ENCODE peak calls at places on chromosomes 13 and 19, in nine cellular contexts. One of them, this sample, is unnamed.

GRCh38 chr19:32318884-32319520 is 26.4 kb upstream of the ZNF507 start:
- DNase-seq in activated naive CD4-positive, alpha-beta T cell treated with anti-CD3 and anti-CD28 coated beads for 36 hours: peak; percentile 39
- DNase-seq in SW 1271: no peak
- DNase-seq in neural crest cell: peak; percentile 35
- DNase-seq in CD8-positive, alpha-beta T cell: no peak
- DNase-seq in mesothelial cell of epicardium: peak; percentile 34
- DNase-seq in activated gamma-delta T cell treated with Interleukin-2 at 50 U/mL for 16 hours: no peak
- DNase-seq in GM19239: no peak
- DNase-seq in substantia nigra: no peak
- DNase-seq in this sample: peak; percentile 20

GRCh38 chr19:15227261-15227660 is 5.0 kb downstream of the EPHX3 start:
- DNase-seq in activated naive CD4-positive, alpha-beta T cell treated with anti-CD3 and anti-CD28 coated beads for 36 hours: no peak
- DNase-seq in SW 1271: no peak
- DNase-seq in neural crest cell: no peak
- DNase-seq in CD8-positive, alpha-beta T cell: no peak
- DNase-seq in mesothelial cell of epicardium: no peak
- DNase-seq in activated gamma-delta T cell treated with Interleukin-2 at 50 U/mL for 16 hours: no peak
- DNase-seq in GM19239: no peak
- DNase-seq in substantia nigra: no peak
- DNase-seq in this sample: no peak

GRCh38 chr13:93535256-93535655 is 308.6 kb downstream of the GPC6 start:
- DNase-seq in activated naive CD4-positive, alpha-beta T cell treated with anti-CD3 and anti-CD28 coated beads for 36 hours: no peak
- DNase-seq in SW 1271: no peak
- DNase-seq in neural crest cell: no peak
- DNase-seq in CD8-positive, alpha-beta T cell: no peak
- DNase-seq in mesothelial cell of epicardium: no peak
- DNase-seq in activated gamma-delta T cell treated with Interleukin-2 at 50 U/mL for 16 hours: no peak
- DNase-seq in GM19239: no peak
- DNase-seq in substantia nigra: no peak
- DNase-seq in this sample: no peak

GRCh38 chr19:58395220-58395978 is at the start of gene RNF225:
- DNase-seq in activated naive CD4-positive, alpha-beta T cell treated with anti-CD3 and anti-CD28 coated beads for 36 hours: no peak
- DNase-seq in SW 1271: no peak
- DNase-seq in neural crest cell: no peak
- DNase-seq in CD8-positive, alpha-beta T cell: no peak
- DNase-seq in mesothelial cell of epicardium: no peak
- DNase-seq in activated gamma-delta T cell treated with Interleukin-2 at 50 U/mL for 16 hours: no peak
- DNase-seq in GM19239: no peak
- DNase-seq in substantia nigra: no peak
- DNase-seq in this sample: peak; percentile 45

GRCh38 chr19:20359933-20360720 is 193.1 kb downstream of the ZNF486 start:
- DNase-seq in activated naive CD4-positive, alpha-beta T cell treated with anti-CD3 and anti-CD28 coated beads for 36 hours: peak; percentile 8
- DNase-seq in SW 1271: no peak
- DNase-seq in neural crest cell: peak; percentile 26
- DNase-seq in CD8-positive, alpha-beta T cell: no peak
- DNase-seq in mesothelial cell of epicardium: no peak
- DNase-seq in activated gamma-delta T cell treated with Interleukin-2 at 50 U/mL for 16 hours: no peak
- DNase-seq in GM19239: no peak
- DNase-seq in substantia nigra: no peak
- DNase-seq in this sample: peak; percentile 54

GRCh38 chr19:11574689-11575088 is 2.8 kb downstream of the ACP5 start:
- DNase-seq in activated naive CD4-positive, alpha-beta T cell treated with anti-CD3 and anti-CD28 coated beads for 36 hours: no peak
- DNase-seq in SW 1271: no peak
- DNase-seq in neural crest cell: no peak
- DNase-seq in CD8-positive, alpha-beta T cell: no peak
- DNase-seq in mesothelial cell of epicardium: no peak
- DNase-seq in activated gamma-delta T cell treated with Interleukin-2 at 50 U/mL for 16 hours: no peak
- DNase-seq in GM19239: no peak
- DNase-seq in substantia nigra: no peak
- DNase-seq in this sample: no peak

GRCh38 chr19:41811036-41811435 is 14.6 kb downstream of the CEACAM3 start:
- DNase-seq in activated naive CD4-positive, alpha-beta T cell treated with anti-CD3 and anti-CD28 coated beads for 36 hours: no peak
- DNase-seq in SW 1271: no peak
- DNase-seq in neural crest cell: no peak
- DNase-seq in CD8-positive, alpha-beta T cell: no peak
- DNase-seq in mesothelial cell of epicardium: no peak
- DNase-seq in activated gamma-delta T cell treated with Interleukin-2 at 50 U/mL for 16 hours: no peak
- DNase-seq in GM19239: no peak
- DNase-seq in substantia nigra: no peak
- DNase-seq in this sample: no peak

GRCh38 chr13:62387642-62388041 is 972.0 kb upstream of the PCDH20 start:
- DNase-seq in activated naive CD4-positive, alpha-beta T cell treated with anti-CD3 and anti-CD28 coated beads for 36 hours: no peak
- DNase-seq in SW 1271: no peak
- DNase-seq in neural crest cell: no peak
- DNase-seq in CD8-positive, alpha-beta T cell: no peak
- DNase-seq in mesothelial cell of epicardium: no peak
- DNase-seq in activated gamma-delta T cell treated with Interleukin-2 at 50 U/mL for 16 hours: no peak
- DNase-seq in GM19239: no peak
- DNase-seq in substantia nigra: no peak
- DNase-seq in this sample: no peak

GRCh38 chr13:106348032-106348431 is 187.4 kb downstream of the EFNB2 start:
- DNase-seq in activated naive CD4-positive, alpha-beta T cell treated with anti-CD3 and anti-CD28 coated beads for 36 hours: no peak
- DNase-seq in SW 1271: no peak
- DNase-seq in neural crest cell: no peak
- DNase-seq in CD8-positive, alpha-beta T cell: no peak
- DNase-seq in mesothelial cell of epicardium: no peak
- DNase-seq in activated gamma-delta T cell treated with Interleukin-2 at 50 U/mL for 16 hours: no peak
- DNase-seq in GM19239: no peak
- DNase-seq in substantia nigra: no peak
- DNase-seq in this sample: no peak

GRCh38 chr13:101706651-101707050 is 254.2 kb downstream of the ITGBL1 start:
- DNase-seq in activated naive CD4-positive, alpha-beta T cell treated with anti-CD3 and anti-CD28 coated beads for 36 hours: peak; percentile 38
- DNase-seq in SW 1271: no peak
- DNase-seq in neural crest cell: no peak
- DNase-seq in CD8-positive, alpha-beta T cell: no peak
- DNase-seq in mesothelial cell of epicardium: no peak
- DNase-seq in activated gamma-delta T cell treated with Interleukin-2 at 50 U/mL for 16 hours: no peak
- DNase-seq in GM19239: no peak
- DNase-seq in substantia nigra: no peak
- DNase-seq in this sample: peak; percentile 24

GRCh38 chr19:2231621-2232221 is 4.4 kb downstream of the PLEKHJ1 start:
- DNase-seq in activated naive CD4-positive, alpha-beta T cell treated with anti-CD3 and anti-CD28 coated beads for 36 hours: no peak
- DNase-seq in SW 1271: no peak
- DNase-seq in neural crest cell: peak; percentile 27
- DNase-seq in CD8-positive, alpha-beta T cell: no peak
- DNase-seq in mesothelial cell of epicardium: no peak
- DNase-seq in activated gamma-delta T cell treated with Interleukin-2 at 50 U/mL for 16 hours: no peak
- DNase-seq in GM19239: no peak
- DNase-seq in substantia nigra: no peak
- DNase-seq in this sample: no peak

GRCh38 chr19:33796164-33797100 is at the start of gene KCTD15:
- DNase-seq in activated naive CD4-positive, alpha-beta T cell treated with anti-CD3 and anti-CD28 coated beads for 36 hours: peak; percentile 41
- DNase-seq in SW 1271: no peak
- DNase-seq in neural crest cell: peak; percentile 50
- DNase-seq in CD8-positive, alpha-beta T cell: no peak
- DNase-seq in mesothelial cell of epicardium: peak; percentile 74
- DNase-seq in activated gamma-delta T cell treated with Interleukin-2 at 50 U/mL for 16 hours: no peak
- DNase-seq in GM19239: no peak
- DNase-seq in substantia nigra: no peak
- DNase-seq in this sample: peak; percentile 59

GRCh38 chr19:44303305-44303704 is 1.5 kb downstream of the ZNF235 start:
- DNase-seq in activated naive CD4-positive, alpha-beta T cell treated with anti-CD3 and anti-CD28 coated beads for 36 hours: no peak
- DNase-seq in SW 1271: no peak
- DNase-seq in neural crest cell: no peak
- DNase-seq in CD8-positive, alpha-beta T cell: no peak
- DNase-seq in mesothelial cell of epicardium: no peak
- DNase-seq in activated gamma-delta T cell treated with Interleukin-2 at 50 U/mL for 16 hours: no peak
- DNase-seq in GM19239: no peak
- DNase-seq in substantia nigra: no peak
- DNase-seq in this sample: no peak

GRCh38 chr13:21101865-21102576 is 40.6 kb upstream of the LATS2 start:
- DNase-seq in activated naive CD4-positive, alpha-beta T cell treated with anti-CD3 and anti-CD28 coated beads for 36 hours: no peak
- DNase-seq in SW 1271: no peak
- DNase-seq in neural crest cell: no peak
- DNase-seq in CD8-positive, alpha-beta T cell: no peak
- DNase-seq in mesothelial cell of epicardium: no peak
- DNase-seq in activated gamma-delta T cell treated with Interleukin-2 at 50 U/mL for 16 hours: no peak
- DNase-seq in GM19239: no peak
- DNase-seq in substantia nigra: no peak
- DNase-seq in this sample: no peak

GRCh38 chr13:75689686-75690085 is 53.6 kb downstream of the LMO7 start:
- DNase-seq in activated naive CD4-positive, alpha-beta T cell treated with anti-CD3 and anti-CD28 coated beads for 36 hours: no peak
- DNase-seq in SW 1271: no peak
- DNase-seq in neural crest cell: no peak
- DNase-seq in CD8-positive, alpha-beta T cell: no peak
- DNase-seq in mesothelial cell of epicardium: no peak
- DNase-seq in activated gamma-delta T cell treated with Interleukin-2 at 50 U/mL for 16 hours: no peak
- DNase-seq in GM19239: no peak
- DNase-seq in substantia nigra: no peak
- DNase-seq in this sample: no peak

GRCh38 chr13:97142452-97142851 is 79.7 kb upstream of the MBNL2 start:
- DNase-seq in activated naive CD4-positive, alpha-beta T cell treated with anti-CD3 and anti-CD28 coated beads for 36 hours: no peak
- DNase-seq in SW 1271: peak; percentile 70
- DNase-seq in neural crest cell: no peak
- DNase-seq in CD8-positive, alpha-beta T cell: no peak
- DNase-seq in mesothelial cell of epicardium: no peak
- DNase-seq in activated gamma-delta T cell treated with Interleukin-2 at 50 U/mL for 16 hours: no peak
- DNase-seq in GM19239: no peak
- DNase-seq in substantia nigra: no peak
- DNase-seq in this sample: no peak

GRCh38 chr13:79485014-79485441 is 4.1 kb downstream of the NDFIP2 start:
- DNase-seq in activated naive CD4-positive, alpha-beta T cell treated with anti-CD3 and anti-CD28 coated beads for 36 hours: peak; percentile 54
- DNase-seq in SW 1271: no peak
- DNase-seq in neural crest cell: no peak
- DNase-seq in CD8-positive, alpha-beta T cell: no peak
- DNase-seq in mesothelial cell of epicardium: no peak
- DNase-seq in activated gamma-delta T cell treated with Interleukin-2 at 50 U/mL for 16 hours: no peak
- DNase-seq in GM19239: no peak
- DNase-seq in substantia nigra: no peak
- DNase-seq in this sample: no peak

GRCh38 chr19:33404506-33404905 is 31.0 kb downstream of the CEBPG start:
- DNase-seq in activated naive CD4-positive, alpha-beta T cell treated with anti-CD3 and anti-CD28 coated beads for 36 hours: no peak
- DNase-seq in SW 1271: no peak
- DNase-seq in neural crest cell: no peak
- DNase-seq in CD8-positive, alpha-beta T cell: no peak
- DNase-seq in mesothelial cell of epicardium: no peak
- DNase-seq in activated gamma-delta T cell treated with Interleukin-2 at 50 U/mL for 16 hours: no peak
- DNase-seq in GM19239: no peak
- DNase-seq in substantia nigra: no peak
- DNase-seq in this sample: peak; percentile 0

GRCh38 chr19:42279902-42280760 is 11.1 kb downstream of the CIC start:
- DNase-seq in activated naive CD4-positive, alpha-beta T cell treated with anti-CD3 and anti-CD28 coated beads for 36 hours: peak; percentile 87
- DNase-seq in SW 1271: peak; percentile 59
- DNase-seq in neural crest cell: peak; percentile 77
- DNase-seq in CD8-positive, alpha-beta T cell: peak; percentile 63
- DNase-seq in mesothelial cell of epicardium: peak; percentile 92
- DNase-seq in activated gamma-delta T cell treated with Interleukin-2 at 50 U/mL for 16 hours: peak; percentile 79
- DNase-seq in GM19239: peak; percentile 97
- DNase-seq in substantia nigra: peak; percentile 85
- DNase-seq in this sample: peak; percentile 83

GRCh38 chr19:54430306-54431254 is 15.3 kb downstream of the TTYH1 start:
- DNase-seq in activated naive CD4-positive, alpha-beta T cell treated with anti-CD3 and anti-CD28 coated beads for 36 hours: peak; percentile 51
- DNase-seq in SW 1271: no peak
- DNase-seq in neural crest cell: peak; percentile 74
- DNase-seq in CD8-positive, alpha-beta T cell: no peak
- DNase-seq in mesothelial cell of epicardium: peak; percentile 82
- DNase-seq in activated gamma-delta T cell treated with Interleukin-2 at 50 U/mL for 16 hours: peak; percentile 22
- DNase-seq in GM19239: no peak
- DNase-seq in substantia nigra: peak; percentile 27
- DNase-seq in this sample: peak; percentile 20

GRCh38 chr13:101291647-101292515 is 124.4 kb downstream of the NALCN start:
- DNase-seq in activated naive CD4-positive, alpha-beta T cell treated with anti-CD3 and anti-CD28 coated beads for 36 hours: no peak
- DNase-seq in SW 1271: no peak
- DNase-seq in neural crest cell: no peak
- DNase-seq in CD8-positive, alpha-beta T cell: no peak
- DNase-seq in mesothelial cell of epicardium: no peak
- DNase-seq in activated gamma-delta T cell treated with Interleukin-2 at 50 U/mL for 16 hours: no peak
- DNase-seq in GM19239: no peak
- DNase-seq in substantia nigra: no peak
- DNase-seq in this sample: no peak

GRCh38 chr19:16915135-16915534 is 26.3 kb downstream of the F2RL3 start:
- DNase-seq in activated naive CD4-positive, alpha-beta T cell treated with anti-CD3 and anti-CD28 coated beads for 36 hours: no peak
- DNase-seq in SW 1271: no peak
- DNase-seq in neural crest cell: no peak
- DNase-seq in CD8-positive, alpha-beta T cell: no peak
- DNase-seq in mesothelial cell of epicardium: no peak
- DNase-seq in activated gamma-delta T cell treated with Interleukin-2 at 50 U/mL for 16 hours: no peak
- DNase-seq in GM19239: no peak
- DNase-seq in substantia nigra: no peak
- DNase-seq in this sample: no peak

GRCh38 chr13:108227651-108228272 is 9.6 kb downstream of the ABHD13 start:
- DNase-seq in activated naive CD4-positive, alpha-beta T cell treated with anti-CD3 and anti-CD28 coated beads for 36 hours: peak; percentile 45
- DNase-seq in SW 1271: no peak
- DNase-seq in neural crest cell: peak; percentile 24
- DNase-seq in CD8-positive, alpha-beta T cell: no peak
- DNase-seq in mesothelial cell of epicardium: no peak
- DNase-seq in activated gamma-delta T cell treated with Interleukin-2 at 50 U/mL for 16 hours: peak; percentile 31
- DNase-seq in GM19239: no peak
- DNase-seq in substantia nigra: no peak
- DNase-seq in this sample: no peak

GRCh38 chr19:41697198-41697855 is 9.3 kb upstream of the CEACAM7 start:
- DNase-seq in activated naive CD4-positive, alpha-beta T cell treated with anti-CD3 and anti-CD28 coated beads for 36 hours: no peak
- DNase-seq in SW 1271: no peak
- DNase-seq in neural crest cell: no peak
- DNase-seq in CD8-positive, alpha-beta T cell: no peak
- DNase-seq in mesothelial cell of epicardium: no peak
- DNase-seq in activated gamma-delta T cell treated with Interleukin-2 at 50 U/mL for 16 hours: no peak
- DNase-seq in GM19239: no peak
- DNase-seq in substantia nigra: no peak
- DNase-seq in this sample: no peak

GRCh38 chr13:40283666-40284065 is 382.8 kb downstream of the FOXO1 start:
- DNase-seq in activated naive CD4-positive, alpha-beta T cell treated with anti-CD3 and anti-CD28 coated beads for 36 hours: no peak
- DNase-seq in SW 1271: no peak
- DNase-seq in neural crest cell: no peak
- DNase-seq in CD8-positive, alpha-beta T cell: no peak
- DNase-seq in mesothelial cell of epicardium: no peak
- DNase-seq in activated gamma-delta T cell treated with Interleukin-2 at 50 U/mL for 16 hours: no peak
- DNase-seq in GM19239: no peak
- DNase-seq in substantia nigra: no peak
- DNase-seq in this sample: no peak

GRCh38 chr19:47239610-47240296 is 8.8 kb upstream of the BBC3 start:
- DNase-seq in activated naive CD4-positive, alpha-beta T cell treated with anti-CD3 and anti-CD28 coated beads for 36 hours: peak; percentile 59
- DNase-seq in SW 1271: no peak
- DNase-seq in neural crest cell: peak; percentile 55
- DNase-seq in CD8-positive, alpha-beta T cell: peak; percentile 30
- DNase-seq in mesothelial cell of epicardium: peak; percentile 62
- DNase-seq in activated gamma-delta T cell treated with Interleukin-2 at 50 U/mL for 16 hours: peak; percentile 65
- DNase-seq in GM19239: no peak
- DNase-seq in substantia nigra: peak; percentile 48
- DNase-seq in this sample: peak; percentile 27

GRCh38 chr13:30735025-30735967 is at the start of gene ALOX5AP:
- DNase-seq in activated naive CD4-positive, alpha-beta T cell treated with anti-CD3 and anti-CD28 coated beads for 36 hours: peak; percentile 67
- DNase-seq in SW 1271: no peak
- DNase-seq in neural crest cell: no peak
- DNase-seq in CD8-positive, alpha-beta T cell: no peak
- DNase-seq in mesothelial cell of epicardium: no peak
- DNase-seq in activated gamma-delta T cell treated with Interleukin-2 at 50 U/mL for 16 hours: peak; percentile 33
- DNase-seq in GM19239: peak; percentile 41
- DNase-seq in substantia nigra: no peak
- DNase-seq in this sample: no peak

GRCh38 chr19:38970664-38971532 is 4.6 kb downstream of the FBXO17 start:
- DNase-seq in activated naive CD4-positive, alpha-beta T cell treated with anti-CD3 and anti-CD28 coated beads for 36 hours: no peak
- DNase-seq in SW 1271: no peak
- DNase-seq in neural crest cell: no peak
- DNase-seq in CD8-positive, alpha-beta T cell: no peak
- DNase-seq in mesothelial cell of epicardium: no peak
- DNase-seq in activated gamma-delta T cell treated with Interleukin-2 at 50 U/mL for 16 hours: no peak
- DNase-seq in GM19239: no peak
- DNase-seq in substantia nigra: no peak
- DNase-seq in this sample: no peak

GRCh38 chr13:30792257-30793000 is 57.1 kb downstream of the ALOX5AP start:
- DNase-seq in activated naive CD4-positive, alpha-beta T cell treated with anti-CD3 and anti-CD28 coated beads for 36 hours: no peak
- DNase-seq in SW 1271: no peak
- DNase-seq in neural crest cell: no peak
- DNase-seq in CD8-positive, alpha-beta T cell: no peak
- DNase-seq in mesothelial cell of epicardium: no peak
- DNase-seq in activated gamma-delta T cell treated with Interleukin-2 at 50 U/mL for 16 hours: no peak
- DNase-seq in GM19239: no peak
- DNase-seq in substantia nigra: no peak
- DNase-seq in this sample: peak; percentile 93

GRCh38 chr13:114130708-114131580 is 1.5 kb downstream of the RASA3 start:
- DNase-seq in activated naive CD4-positive, alpha-beta T cell treated with anti-CD3 and anti-CD28 coated beads for 36 hours: peak; percentile 84
- DNase-seq in SW 1271: no peak
- DNase-seq in neural crest cell: no peak
- DNase-seq in CD8-positive, alpha-beta T cell: no peak
- DNase-seq in mesothelial cell of epicardium: no peak
- DNase-seq in activated gamma-delta T cell treated with Interleukin-2 at 50 U/mL for 16 hours: peak; percentile 71
- DNase-seq in GM19239: no peak
- DNase-seq in substantia nigra: no peak
- DNase-seq in this sample: peak; percentile 76

GRCh38 chr19:44876930-44877530 is 14.0 kb upstream of the TOMM40 start:
- DNase-seq in activated naive CD4-positive, alpha-beta T cell treated with anti-CD3 and anti-CD28 coated beads for 36 hours: no peak
- DNase-seq in SW 1271: no peak
- DNase-seq in neural crest cell: no peak
- DNase-seq in CD8-positive, alpha-beta T cell: no peak
- DNase-seq in mesothelial cell of epicardium: no peak
- DNase-seq in activated gamma-delta T cell treated with Interleukin-2 at 50 U/mL for 16 hours: no peak
- DNase-seq in GM19239: no peak
- DNase-seq in substantia nigra: no peak
- DNase-seq in this sample: no peak

This sample was measured in thyroid gland.